ENCODE peak calls at places on chromosome 10, in nine cellular contexts. A is PC-9, C is heart left ventricle, I is body of pancreas, Q is astrocyte of the cerebellum, V is HFF-Myc, D is GM06990, M is BJ, X is brain microvascular endothelial cell. J is an unnamed sample.
A peak's percentile ranks its signal among the peaks of the same experiment; 100 is the strongest.

GRCh38 chr10:118754132-118754555 is 626 bp downstream of the CACUL1 start:
- DNase-seq in Q (no peak), V (no peak), I (peak; percentile 71), A (peak; percentile 42), D (peak; percentile 68), X (peak; percentile 34), M (no peak), C (peak; percentile 40), J (no peak)

GRCh38 chr10:32379314-32379949 is 32.5 kb upstream of the EPC1 start:
- DNase-seq in I (no peak), M (peak; percentile 15), A (peak; percentile 74), D (no peak), V (peak; percentile 30), Q (peak; percentile 49), C (no peak), X (peak; percentile 59), J (peak; percentile 30)

GRCh38 chr10:46549171-46550075 is 7.0 kb downstream of the GPRIN2 start:
- DNase-seq in Q (no peak), I (peak; percentile 10), D (no peak), M (no peak), X (no peak), C (peak; percentile 36), A (no peak), V (no peak), J (no peak)

GRCh38 chr10:104350146-104350635 is 3.4 kb upstream of the CFAP58 start:
- DNase-seq in M (no peak), X (no peak), I (no peak), A (peak; percentile 58), C (no peak), V (no peak), D (no peak), Q (no peak), J (no peak)

GRCh38 chr10:48934672-48935071 is 5.0 kb downstream of the LRRC18 start:
- DNase-seq in X (no peak), C (no peak), A (no peak), M (no peak), I (no peak), Q (no peak), D (no peak), V (no peak), J (no peak)

GRCh38 chr10:87691515-87692070 is 31.9 kb downstream of the PAPSS2 start:
- DNase-seq in A (peak; percentile 63), M (no peak), I (no peak), Q (no peak), C (no peak), X (no peak), D (no peak), V (no peak), J (no peak)

GRCh38 chr10:50992972-50993766 is 81.1 kb upstream of the PRKG1 start:
- DNase-seq in M (peak; percentile 76), Q (no peak), X (peak; percentile 64), V (no peak), A (no peak), I (peak; percentile 51), C (peak; percentile 60), D (no peak), J (no peak)

GRCh38 chr10:3803884-3804741 is 19.1 kb upstream of the KLF6 start:
- DNase-seq in Q (no peak), I (no peak), V (no peak), C (no peak), D (no peak), M (no peak), A (no peak), X (no peak), J (no peak)

GRCh38 chr10:86967481-86967941 is 771 bp upstream of the ADIRF start:
- DNase-seq in A (no peak), Q (no peak), V (no peak), D (peak; percentile 6), C (no peak), M (no peak), I (no peak), X (no peak), J (no peak)

GRCh38 chr10:100868391-100868790 is 44.4 kb upstream of the SLF2 start:
- DNase-seq in D (no peak), A (no peak), Q (no peak), V (no peak), X (no peak), M (no peak), C (no peak), I (no peak), J (no peak)

GRCh38 chr10:28734940-28735759 is 57.8 kb downstream of the BAMBI start:
- DNase-seq in X (peak; percentile 93), A (peak; percentile 80), D (no peak), Q (peak; percentile 86), M (peak; percentile 82), I (no peak), C (peak; percentile 33), V (peak; percentile 86), J (peak; percentile 94)

GRCh38 chr10:93267521-93267920 is 193.8 kb downstream of the CYP26A1 start:
- DNase-seq in A (no peak), M (no peak), I (no peak), Q (no peak), X (no peak), D (peak; percentile 72), V (no peak), C (no peak), J (no peak)

GRCh38 chr10:67606572-67606971 is 89.4 kb downstream of the CTNNA3 start:
- DNase-seq in M (peak; percentile 19), V (no peak), D (no peak), X (peak; percentile 88), C (no peak), I (no peak), A (no peak), Q (peak; percentile 78), J (peak; percentile 65)

GRCh38 chr10:107561136-107561650 is 396.7 kb upstream of the SORCS1 start:
- DNase-seq in C (no peak), I (no peak), V (no peak), X (no peak), D (no peak), Q (peak; percentile 12), A (no peak), M (no peak), J (no peak)

GRCh38 chr10:21534611-21535493 is 820 bp downstream of the MLLT10 start:
- DNase-seq in M (no peak), Q (no peak), D (peak; percentile 46), V (no peak), A (no peak), C (peak; percentile 62), X (no peak), I (peak; percentile 69), J (no peak)

GRCh38 chr10:111077715-111078504 is 1.1 kb downstream of the ADRA2A start:
- DNase-seq in I (peak; percentile 67), Q (no peak), M (no peak), D (peak; percentile 9), V (no peak), C (no peak), X (no peak), A (no peak), J (no peak)

DNA sequence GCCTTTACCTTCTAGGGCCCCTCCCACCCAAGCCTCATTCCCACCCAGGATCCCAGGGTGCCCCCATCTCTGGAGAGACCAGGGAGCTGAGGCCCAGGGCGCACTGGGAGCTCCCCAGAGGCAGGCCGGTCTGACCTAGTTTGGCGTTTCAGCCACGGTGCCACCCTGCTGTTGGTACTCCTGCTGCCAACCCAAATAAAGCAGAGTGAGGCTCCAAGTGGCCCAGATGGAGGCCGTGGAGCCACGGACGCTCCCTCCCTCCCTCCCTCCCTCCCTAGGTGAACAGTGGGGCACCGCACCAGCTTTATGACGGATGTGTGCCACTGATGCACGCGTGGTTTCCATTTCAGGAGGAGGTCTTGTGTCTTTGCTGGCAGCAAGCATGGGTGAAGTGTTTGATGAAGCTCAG is 1.8 kb downstream of the INPP5A start:
- DNase-seq in Q (no peak), D (no peak), M (no peak), V (no peak), A (no peak), I (peak; percentile 70), C (peak; percentile 56), X (no peak), J (no peak)
- H3K4me3 ChIP-seq in Q (peak overlapping the region; percentile 55), D (peak overlapping the region; percentile 77), M (peak overlapping the region; percentile 65), V (peak overlapping the region; percentile 67), A (no peak overlapping the region), I (no peak overlapping the region), C (peak overlapping the region; percentile 80), X (peak overlapping the region; percentile 24), J (peak overlapping the region; percentile 10)

GRCh38 chr10:15262036-15262713 is 93.7 kb upstream of the NMT2 start:
- DNase-seq in A (no peak), D (no peak), Q (peak; percentile 18), M (no peak), V (no peak), X (no peak), C (no peak), I (peak; percentile 30), J (no peak)
- TF ChIP-seq CTCF in A (no peak), D (no peak), Q (peak; percentile 57), M (peak; percentile 45), V (peak; percentile 27), X (peak; percentile 52), C (peak; percentile 7), I (peak; percentile 60), J (peak; percentile 71)

DNA sequence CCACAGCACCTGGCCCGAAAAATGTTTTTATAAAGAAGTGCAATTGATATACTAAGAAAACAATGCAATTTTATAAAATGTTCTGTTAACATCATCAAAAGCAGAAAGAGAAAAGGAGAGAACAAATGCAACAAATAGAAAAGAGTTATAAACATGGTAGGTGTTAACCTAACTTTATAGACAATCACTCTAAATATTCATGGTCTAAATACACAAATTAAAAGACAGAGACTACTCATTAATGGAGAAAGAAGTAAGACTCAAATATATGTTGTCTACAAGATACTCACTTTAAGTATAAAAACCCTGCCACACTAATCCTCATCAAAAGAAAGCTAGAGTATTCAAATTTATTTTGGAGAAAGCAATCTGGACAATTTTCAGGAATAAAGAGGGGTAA is 425.3 kb upstream of the ANKRD30A start:
- DNase-seq in I (no peak), A (no peak), X (no peak), Q (no peak), M (no peak), V (no peak), C (no peak), D (no peak), J (no peak)
- H3K4me3 ChIP-seq in I (no peak overlapping the region), A (no peak overlapping the region), X (no peak overlapping the region), Q (no peak overlapping the region), M (no peak overlapping the region), V (no peak overlapping the region), C (no peak overlapping the region), D (no peak overlapping the region), J (no peak overlapping the region)

DNA sequence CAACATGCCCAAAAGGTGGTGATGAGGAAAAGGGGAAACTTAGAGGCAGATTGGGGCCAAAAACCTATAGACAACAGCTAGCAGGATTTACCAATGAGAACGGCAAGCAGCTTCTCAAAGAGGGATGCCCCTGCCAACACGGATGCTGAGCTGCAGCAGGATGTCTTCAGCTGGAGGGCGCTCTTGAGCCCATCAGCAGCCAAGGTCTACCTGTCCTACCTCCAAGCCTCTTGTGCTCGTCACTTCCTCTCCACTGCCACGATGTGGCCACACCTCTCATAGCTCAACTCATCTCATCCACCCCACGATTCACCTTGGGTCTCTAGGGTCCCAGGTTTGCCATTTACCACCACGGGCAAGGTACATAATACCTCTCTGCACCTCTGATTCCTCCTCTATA is 36.5 kb downstream of the DLG5 start:
- DNase-seq in I (no peak), Q (no peak), M (no peak), C (no peak), V (no peak), A (no peak), X (no peak), D (no peak), J (no peak)
- TF ChIP-seq CTCF in I (no peak), Q (peak; percentile 11), M (no peak), C (no peak), V (no peak), A (no peak), X (peak; percentile 25), D (peak; percentile 38), J (peak; percentile 29)

J was measured in epithelial cell of proximal tubule.